ENCODE peak calls at places on chromosome 18, in seven cellular contexts. H, X, E, M, T, C and G are unnamed samples.

GRCh38 chr18:5630057-5630765 is 86.4 kb upstream of the EPB41L3 start:
- DNase-seq in H (peak; percentile 60), X (peak; percentile 94), E (peak; percentile 88), M (peak; percentile 52), T (no peak), C (peak; percentile 41), G (no peak)

GRCh38 chr18:43073771-43074170 is 41.7 kb downstream of the RIT2 start:
- DNase-seq in H (no peak), X (no peak), E (no peak), M (no peak), T (no peak), C (no peak), G (no peak)

GRCh38 chr18:50183556-50183955 is 11.4 kb downstream of the MYO5B start:
- DNase-seq in H (no peak), X (no peak), E (no peak), M (peak; percentile 91), T (no peak), C (peak; percentile 31), G (no peak)

GRCh38 chr18:59469463-59470180 is 110.6 kb upstream of the LMAN1 start:
- DNase-seq in H (no peak), X (no peak), E (no peak), M (no peak), T (no peak), C (no peak), G (no peak)

GRCh38 chr18:42446195-42446594 is 491.2 kb downstream of the PIK3C3 start:
- DNase-seq in H (no peak), X (no peak), E (no peak), M (peak; percentile 87), T (no peak), C (no peak), G (no peak)

GRCh38 chr18:13435596-13436333 is 217.2 kb downstream of the LDLRAD4 start:
- DNase-seq in H (no peak), X (no peak), E (no peak), M (peak; percentile 92), T (no peak), C (no peak), G (no peak)

GRCh38 chr18:75923169-75923568 is 495.7 kb upstream of the SMIM21 start:
- DNase-seq in H (peak; percentile 5), X (no peak), E (no peak), M (peak; percentile 11), T (no peak), C (peak; percentile 1), G (no peak)

GRCh38 chr18:71287268-71287667 is 998.4 kb downstream of the SOCS6 start:
- DNase-seq in H (no peak), X (no peak), E (no peak), M (no peak), T (no peak), C (no peak), G (no peak)

GRCh38 chr18:77067315-77068061 is 65.1 kb downstream of the MBP start:
- DNase-seq in H (no peak), X (no peak), E (peak; percentile 80), M (peak; percentile 99), T (no peak), C (peak; percentile 96), G (peak; percentile 93)

GRCh38 chr18:74921057-74921820 is 287.7 kb downstream of the PTGR3 start:
- DNase-seq in H (no peak), X (no peak), E (no peak), M (no peak), T (no peak), C (no peak), G (no peak)